ENCODE peak calls at places on chromosomes 7 and 10, in ten cellular contexts. One of them, this sample, is unnamed.

GRCh38 chr7:124781907-124782306 is 16.3 kb upstream of the GPR37 start:
- DNase-seq in transverse colon: no peak
- DNase-seq in endothelial cell of umbilical vein: no peak
- DNase-seq in thyroid gland: no peak
- DNase-seq in testis: no peak
- DNase-seq in esophagus squamous epithelium: no peak
- DNase-seq in HCT116: no peak
- DNase-seq in IMR-90: peak
- DNase-seq in adrenal gland: no peak
- DNase-seq in suprapubic skin: no peak
- DNase-seq in this sample: no peak

GRCh38 chr7:41030673-41031072 is 672.2 kb downstream of the INHBA start:
- DNase-seq in HCT116: no peak
- DNase-seq in endothelial cell of umbilical vein: no peak
- DNase-seq in thyroid gland: no peak
- DNase-seq in transverse colon: no peak
- DNase-seq in testis: no peak
- DNase-seq in esophagus squamous epithelium: no peak
- DNase-seq in adrenal gland: no peak
- DNase-seq in suprapubic skin: no peak
- DNase-seq in IMR-90: peak
- DNase-seq in this sample: no peak

GRCh38 chr10:107425844-107426553 is 261.5 kb upstream of the SORCS1 start:
- DNase-seq in endothelial cell of umbilical vein: no peak
- DNase-seq in IMR-90: no peak
- DNase-seq in HCT116: no peak
- DNase-seq in thyroid gland: no peak
- DNase-seq in transverse colon: no peak
- DNase-seq in testis: no peak
- DNase-seq in esophagus squamous epithelium: no peak
- DNase-seq in adrenal gland: no peak
- DNase-seq in suprapubic skin: no peak
- DNase-seq in this sample: no peak

GRCh38 chr10:117373848-117374505 is 1.3 kb downstream of the PDZD8 start:
- DNase-seq in transverse colon: peak
- DNase-seq in thyroid gland: peak
- DNase-seq in IMR-90: peak
- DNase-seq in esophagus squamous epithelium: no peak
- DNase-seq in suprapubic skin: peak
- DNase-seq in adrenal gland: peak
- DNase-seq in testis: peak
- DNase-seq in HCT116: no peak
- DNase-seq in endothelial cell of umbilical vein: peak
- DNase-seq in this sample: peak

GRCh38 chr10:91409069-91409868 is 875 bp upstream of the HECTD2 start:
- DNase-seq in testis: peak
- DNase-seq in thyroid gland: peak
- DNase-seq in HCT116: no peak
- DNase-seq in transverse colon: peak
- DNase-seq in suprapubic skin: peak
- DNase-seq in endothelial cell of umbilical vein: peak
- DNase-seq in adrenal gland: peak
- DNase-seq in esophagus squamous epithelium: peak
- DNase-seq in IMR-90: peak
- DNase-seq in this sample: peak

GRCh38 chr7:128727239-128727638 is 11.9 kb upstream of the CALU start:
- DNase-seq in suprapubic skin: no peak
- DNase-seq in endothelial cell of umbilical vein: no peak
- DNase-seq in IMR-90: no peak
- DNase-seq in testis: no peak
- DNase-seq in HCT116: no peak
- DNase-seq in transverse colon: no peak
- DNase-seq in adrenal gland: no peak
- DNase-seq in thyroid gland: no peak
- DNase-seq in esophagus squamous epithelium: no peak
- DNase-seq in this sample: no peak

GRCh38 chr7:157540020-157540419 is 203.2 kb downstream of the DNAJB6 start:
- DNase-seq in endothelial cell of umbilical vein: no peak
- DNase-seq in IMR-90: no peak
- DNase-seq in adrenal gland: no peak
- DNase-seq in thyroid gland: no peak
- DNase-seq in testis: no peak
- DNase-seq in esophagus squamous epithelium: no peak
- DNase-seq in transverse colon: no peak
- DNase-seq in suprapubic skin: peak
- DNase-seq in HCT116: no peak
- DNase-seq in this sample: no peak

GRCh38 chr10:19421664-19422063 is 373.1 kb downstream of the MALRD1 start:
- DNase-seq in HCT116: no peak
- DNase-seq in esophagus squamous epithelium: no peak
- DNase-seq in IMR-90: no peak
- DNase-seq in transverse colon: no peak
- DNase-seq in testis: no peak
- DNase-seq in thyroid gland: no peak
- DNase-seq in endothelial cell of umbilical vein: no peak
- DNase-seq in suprapubic skin: no peak
- DNase-seq in adrenal gland: no peak
- DNase-seq in this sample: no peak

GRCh38 chr7:74656911-74657691 is 417 bp upstream of the GTF2I start:
- DNase-seq in testis: peak
- DNase-seq in adrenal gland: peak
- DNase-seq in IMR-90: peak
- DNase-seq in suprapubic skin: peak
- DNase-seq in endothelial cell of umbilical vein: peak
- DNase-seq in transverse colon: peak
- DNase-seq in HCT116: peak
- DNase-seq in thyroid gland: peak
- DNase-seq in esophagus squamous epithelium: peak
- DNase-seq in this sample: peak

GRCh38 chr7:74657692-74658170 is at the start of gene GTF2I:
- DNase-seq in transverse colon: no peak
- DNase-seq in suprapubic skin: no peak
- DNase-seq in esophagus squamous epithelium: no peak
- DNase-seq in HCT116: no peak
- DNase-seq in IMR-90: no peak
- DNase-seq in adrenal gland: no peak
- DNase-seq in endothelial cell of umbilical vein: no peak
- DNase-seq in thyroid gland: no peak
- DNase-seq in testis: no peak
- DNase-seq in this sample: peak

GRCh38 chr7:74655785-74656420 is 1.6 kb upstream of the GTF2I start:
- DNase-seq in HCT116: no peak
- DNase-seq in IMR-90: no peak
- DNase-seq in adrenal gland: no peak
- DNase-seq in esophagus squamous epithelium: no peak
- DNase-seq in endothelial cell of umbilical vein: no peak
- DNase-seq in thyroid gland: no peak
- DNase-seq in suprapubic skin: no peak
- DNase-seq in transverse colon: no peak
- DNase-seq in testis: no peak
- DNase-seq in this sample: no peak

GRCh38 chr7:74656421-74656910 is 1.1 kb upstream of the GTF2I start:
- DNase-seq in thyroid gland: peak
- DNase-seq in testis: peak
- DNase-seq in HCT116: no peak
- DNase-seq in adrenal gland: peak
- DNase-seq in endothelial cell of umbilical vein: peak
- DNase-seq in esophagus squamous epithelium: no peak
- DNase-seq in suprapubic skin: peak
- DNase-seq in IMR-90: no peak
- DNase-seq in transverse colon: peak
- DNase-seq in this sample: peak

DNA sequence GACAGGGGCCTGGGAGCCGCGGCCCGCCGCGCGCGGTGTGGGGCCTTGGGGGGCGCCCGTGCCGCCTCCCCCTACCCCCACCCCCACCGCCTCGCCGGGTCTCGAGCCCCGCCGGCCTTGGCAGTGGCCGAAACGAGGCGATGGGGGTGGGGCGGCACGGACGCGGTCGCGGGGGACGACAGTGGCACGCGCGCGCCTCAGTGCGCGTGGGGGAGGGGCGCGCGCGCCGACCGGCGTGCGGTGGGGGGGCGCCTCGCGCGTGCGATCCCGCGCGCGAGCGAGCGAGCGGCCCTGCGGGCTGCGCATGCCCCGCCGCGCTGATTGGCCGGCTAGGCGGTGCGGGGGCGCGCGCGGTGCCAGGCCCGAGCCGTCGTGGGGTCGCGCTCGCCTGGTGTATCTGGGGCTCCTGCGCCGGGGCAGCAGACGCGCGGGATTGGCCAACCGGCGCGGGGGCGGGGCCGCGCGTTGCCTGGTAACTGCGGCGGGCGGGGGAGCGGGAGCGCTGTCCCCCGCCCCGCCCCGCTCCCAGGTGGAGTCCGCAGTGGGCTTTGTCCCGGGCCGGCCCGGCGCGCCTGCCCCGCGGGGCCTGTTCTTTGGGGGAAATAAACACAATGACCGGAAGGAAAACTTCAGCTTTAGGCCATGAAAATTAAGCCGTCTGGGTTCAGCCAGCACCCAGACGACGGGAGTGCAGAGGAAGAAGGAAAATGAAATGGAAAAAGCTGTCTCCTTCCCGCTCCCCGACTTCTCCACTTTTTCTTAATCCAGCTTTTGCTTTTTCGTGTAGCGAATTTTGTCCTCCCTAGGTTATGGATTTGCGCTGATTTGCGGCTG is 870 bp downstream of the GTF2I start:
- DNase-seq in testis: peak
- DNase-seq in transverse colon: peak
- DNase-seq in adrenal gland: peak
- DNase-seq in thyroid gland: peak
- DNase-seq in IMR-90: peak
- DNase-seq in suprapubic skin: peak
- DNase-seq in esophagus squamous epithelium: peak
- DNase-seq in endothelial cell of umbilical vein: peak
- DNase-seq in HCT116: peak
- DNase-seq in this sample: peak
- TF ChIP-seq POLR2A in testis: no peak
- TF ChIP-seq POLR2A in transverse colon: no peak
- TF ChIP-seq POLR2A in adrenal gland: no peak
- TF ChIP-seq POLR2A in thyroid gland: peak
- TF ChIP-seq POLR2A in IMR-90: no peak
- TF ChIP-seq POLR2A in suprapubic skin: no peak
- TF ChIP-seq POLR2A in esophagus squamous epithelium: no peak
- TF ChIP-seq POLR2A in endothelial cell of umbilical vein: no peak
- TF ChIP-seq POLR2A in HCT116: no peak
- TF ChIP-seq POLR2A in this sample: no peak

GRCh38 chr10:132714096-132714721 is 71.7 kb downstream of the NKX6-2 start:
- DNase-seq in transverse colon: no peak
- DNase-seq in thyroid gland: no peak
- DNase-seq in adrenal gland: no peak
- DNase-seq in IMR-90: no peak
- DNase-seq in suprapubic skin: peak
- DNase-seq in testis: no peak
- DNase-seq in esophagus squamous epithelium: no peak
- DNase-seq in HCT116: no peak
- DNase-seq in endothelial cell of umbilical vein: no peak
- DNase-seq in this sample: peak

GRCh38 chr10:132715791-132716680 is 69.9 kb downstream of the NKX6-2 start:
- DNase-seq in HCT116: no peak
- DNase-seq in esophagus squamous epithelium: no peak
- DNase-seq in adrenal gland: no peak
- DNase-seq in suprapubic skin: peak
- DNase-seq in testis: no peak
- DNase-seq in transverse colon: no peak
- DNase-seq in thyroid gland: no peak
- DNase-seq in IMR-90: no peak
- DNase-seq in endothelial cell of umbilical vein: no peak
- DNase-seq in this sample: no peak

GRCh38 chr10:132713421-132714095 is 72.4 kb downstream of the NKX6-2 start:
- DNase-seq in IMR-90: no peak
- DNase-seq in suprapubic skin: peak
- DNase-seq in testis: no peak
- DNase-seq in endothelial cell of umbilical vein: no peak
- DNase-seq in HCT116: no peak
- DNase-seq in transverse colon: no peak
- DNase-seq in thyroid gland: no peak
- DNase-seq in esophagus squamous epithelium: no peak
- DNase-seq in adrenal gland: no peak
- DNase-seq in this sample: no peak

GRCh38 chr10:132716691-132717490 is 69.1 kb downstream of the NKX6-2 start:
- DNase-seq in thyroid gland: no peak
- DNase-seq in adrenal gland: no peak
- DNase-seq in transverse colon: no peak
- DNase-seq in IMR-90: no peak
- DNase-seq in HCT116: no peak
- DNase-seq in testis: no peak
- DNase-seq in endothelial cell of umbilical vein: no peak
- DNase-seq in suprapubic skin: peak
- DNase-seq in esophagus squamous epithelium: no peak
- DNase-seq in this sample: no peak

GRCh38 chr10:132714906-132715790 is 70.8 kb downstream of the NKX6-2 start:
- DNase-seq in IMR-90: no peak
- DNase-seq in suprapubic skin: peak
- DNase-seq in transverse colon: no peak
- DNase-seq in endothelial cell of umbilical vein: no peak
- DNase-seq in esophagus squamous epithelium: no peak
- DNase-seq in testis: no peak
- DNase-seq in thyroid gland: no peak
- DNase-seq in HCT116: no peak
- DNase-seq in adrenal gland: no peak
- DNase-seq in this sample: no peak
- H3K4me3 ChIP-seq in IMR-90: no peak
- H3K4me3 ChIP-seq in suprapubic skin: no peak
- H3K4me3 ChIP-seq in transverse colon: no peak
- H3K4me3 ChIP-seq in endothelial cell of umbilical vein: no peak
- H3K4me3 ChIP-seq in esophagus squamous epithelium: no peak
- H3K4me3 ChIP-seq in testis: no peak
- H3K4me3 ChIP-seq in thyroid gland: no peak
- H3K4me3 ChIP-seq in HCT116: no peak
- H3K4me3 ChIP-seq in adrenal gland: no peak
- H3K4me3 ChIP-seq in this sample: no peak

GRCh38 chr10:122113161-122113944 is 124.4 kb downstream of the TACC2 start:
- DNase-seq in esophagus squamous epithelium: no peak
- DNase-seq in IMR-90: peak
- DNase-seq in testis: peak
- DNase-seq in HCT116: peak
- DNase-seq in transverse colon: peak
- DNase-seq in suprapubic skin: peak
- DNase-seq in endothelial cell of umbilical vein: peak
- DNase-seq in thyroid gland: peak
- DNase-seq in adrenal gland: peak
- DNase-seq in this sample: peak
- TF ChIP-seq POLR2A in esophagus squamous epithelium: peak
- TF ChIP-seq POLR2A in IMR-90: peak
- TF ChIP-seq POLR2A in testis: peak
- TF ChIP-seq POLR2A in HCT116: peak
- TF ChIP-seq POLR2A in transverse colon: peak
- TF ChIP-seq POLR2A in suprapubic skin: peak
- TF ChIP-seq POLR2A in endothelial cell of umbilical vein: peak
- TF ChIP-seq POLR2A in thyroid gland: peak
- TF ChIP-seq POLR2A in adrenal gland: peak
- TF ChIP-seq POLR2A in this sample: peak

GRCh38 chr7:84666668-84667067 is 472.1 kb upstream of the SEMA3A start:
- DNase-seq in endothelial cell of umbilical vein: no peak
- DNase-seq in adrenal gland: no peak
- DNase-seq in testis: no peak
- DNase-seq in transverse colon: no peak
- DNase-seq in IMR-90: no peak
- DNase-seq in suprapubic skin: no peak
- DNase-seq in thyroid gland: no peak
- DNase-seq in esophagus squamous epithelium: no peak
- DNase-seq in HCT116: no peak
- DNase-seq in this sample: no peak

GRCh38 chr7:84665339-84665738 is 470.8 kb upstream of the SEMA3A start:
- DNase-seq in transverse colon: no peak
- DNase-seq in IMR-90: no peak
- DNase-seq in HCT116: no peak
- DNase-seq in testis: no peak
- DNase-seq in adrenal gland: no peak
- DNase-seq in suprapubic skin: no peak
- DNase-seq in thyroid gland: no peak
- DNase-seq in endothelial cell of umbilical vein: no peak
- DNase-seq in esophagus squamous epithelium: no peak
- DNase-seq in this sample: no peak

GRCh38 chr7:84668116-84668515 is 473.5 kb upstream of the SEMA3A start:
- DNase-seq in esophagus squamous epithelium: no peak
- DNase-seq in testis: no peak
- DNase-seq in transverse colon: no peak
- DNase-seq in adrenal gland: no peak
- DNase-seq in thyroid gland: no peak
- DNase-seq in endothelial cell of umbilical vein: no peak
- DNase-seq in HCT116: no peak
- DNase-seq in suprapubic skin: no peak
- DNase-seq in IMR-90: no peak
- DNase-seq in this sample: no peak

GRCh38 chr7:84658286-84658685 is 463.7 kb upstream of the SEMA3A start:
- DNase-seq in IMR-90: no peak
- DNase-seq in endothelial cell of umbilical vein: no peak
- DNase-seq in suprapubic skin: no peak
- DNase-seq in transverse colon: no peak
- DNase-seq in testis: no peak
- DNase-seq in esophagus squamous epithelium: no peak
- DNase-seq in HCT116: no peak
- DNase-seq in thyroid gland: no peak
- DNase-seq in adrenal gland: no peak
- DNase-seq in this sample: no peak

DNA sequence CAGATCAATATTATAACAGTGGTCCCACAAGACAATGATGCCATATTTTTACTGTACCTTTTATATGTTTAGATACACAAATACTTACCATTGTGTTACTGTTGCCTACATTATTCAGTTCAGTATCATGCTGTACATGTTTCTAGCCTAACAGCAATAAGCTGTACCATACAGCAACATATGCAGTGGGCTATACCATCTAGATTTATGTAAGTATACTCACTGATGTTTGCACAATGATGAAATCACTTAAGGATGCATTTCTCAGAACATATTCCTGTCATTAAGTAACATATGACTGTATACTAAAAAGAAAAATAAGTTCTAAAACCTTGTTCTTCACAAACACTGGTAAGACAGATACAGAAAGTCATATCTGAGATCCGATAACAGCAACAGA is 468.6 kb upstream of the SEMA3A start:
- DNase-seq in thyroid gland: no peak
- DNase-seq in endothelial cell of umbilical vein: no peak
- DNase-seq in testis: no peak
- DNase-seq in IMR-90: peak
- DNase-seq in HCT116: no peak
- DNase-seq in adrenal gland: no peak
- DNase-seq in suprapubic skin: no peak
- DNase-seq in esophagus squamous epithelium: no peak
- DNase-seq in transverse colon: no peak
- DNase-seq in this sample: no peak
- H3K4me3 ChIP-seq in thyroid gland: no peak
- H3K4me3 ChIP-seq in endothelial cell of umbilical vein: no peak
- H3K4me3 ChIP-seq in testis: no peak
- H3K4me3 ChIP-seq in IMR-90: no peak
- H3K4me3 ChIP-seq in HCT116: no peak
- H3K4me3 ChIP-seq in adrenal gland: no peak
- H3K4me3 ChIP-seq in suprapubic skin: no peak
- H3K4me3 ChIP-seq in esophagus squamous epithelium: no peak
- H3K4me3 ChIP-seq in transverse colon: no peak
- H3K4me3 ChIP-seq in this sample: no peak

This sample was measured in stomach.